ENCODE peak calls at places on chromosomes 3 and 15, in five cellular contexts. Z, T, M, H and K are unnamed samples.

GRCh38 chr3:49713336-49714105 is 6.0 kb downstream of the AMIGO3 start:
- DNase-seq in T (no peak), H (no peak), M (no peak), Z (peak), K (no peak)

GRCh38 chr3:139225551-139225950 is 118.3 kb upstream of the MRPS22 start:
- DNase-seq in H (no peak), T (no peak), Z (no peak), M (no peak), K (no peak)

GRCh38 chr3:33060609-33061337 is 36.2 kb downstream of the GLB1 start:
- DNase-seq in Z (no peak), T (no peak), M (no peak), H (no peak), K (no peak)

GRCh38 chr3:8658326-8659212 is 14.0 kb upstream of the SSUH2 start:
- DNase-seq in T (peak), H (peak), M (no peak), Z (peak), K (peak)

GRCh38 chr3:128052831-128053419 is 688 bp downstream of the SEC61A1 start:
- DNase-seq in T (no peak), M (no peak), H (no peak), Z (no peak), K (no peak)

GRCh38 chr15:59522988-59523461 is 85.0 kb downstream of the FAM81A start:
- DNase-seq in T (no peak), Z (no peak), H (no peak), M (peak), K (no peak)

GRCh38 chr3:189288348-189289235 is 116.8 kb downstream of the TPRG1 start:
- DNase-seq in M (no peak), T (no peak), Z (no peak), H (no peak), K (no peak)

GRCh38 chr15:101242999-101243336 is 8.9 kb downstream of the CHSY1 start:
- DNase-seq in M (peak), Z (no peak), T (no peak), H (no peak), K (no peak)

GRCh38 chr15:88623061-88623460 is 1.9 kb downstream of the AEN start:
- DNase-seq in Z (no peak), M (no peak), T (no peak), H (no peak), K (no peak)

GRCh38 chr15:67685008-67685599 is 140.2 kb upstream of the SKOR1 start:
- DNase-seq in Z (no peak), T (no peak), M (no peak), H (no peak), K (no peak)

GRCh38 chr15:56877591-56877990 is 40.9 kb upstream of the TCF12 start:
- DNase-seq in M (no peak), Z (no peak), H (no peak), T (no peak), K (no peak)

GRCh38 chr3:192802957-192803899 is 75.9 kb upstream of the FGF12 start:
- DNase-seq in H (no peak), T (no peak), Z (no peak), M (no peak), K (no peak)

GRCh38 chr3:171116365-171116764 is 89.8 kb upstream of the SLC2A2 start:
- DNase-seq in H (no peak), T (no peak), M (no peak), Z (no peak), K (no peak)

GRCh38 chr3:98322686-98323085 is 31.0 kb upstream of the OR5K4 start:
- DNase-seq in Z (no peak), T (no peak), M (no peak), H (no peak), K (no peak)

GRCh38 chr3:36969085-36969484 is 23.8 kb downstream of the EPM2AIP1 start:
- DNase-seq in Z (no peak), T (no peak), H (no peak), M (no peak), K (no peak)

GRCh38 chr15:38745136-38745535 is 180.5 kb upstream of the RASGRP1 start:
- DNase-seq in H (no peak), Z (no peak), M (no peak), T (no peak), K (no peak)

GRCh38 chr3:60125686-60126085 is 1075.9 kb upstream of the CFAP20DC start:
- DNase-seq in H (no peak), M (no peak), Z (no peak), T (no peak), K (no peak)

GRCh38 chr15:73283341-73283962 is 85.3 kb downstream of the HCN4 start:
- DNase-seq in Z (no peak), M (no peak), H (no peak), T (no peak), K (no peak)

GRCh38 chr15:70532536-70533186 is 230.7 kb downstream of the UACA start:
- DNase-seq in H (peak), T (no peak), Z (no peak), M (peak), K (no peak)

GRCh38 chr3:16846373-16847078 is 38.2 kb upstream of the PLCL2 start:
- DNase-seq in Z (no peak), T (no peak), M (no peak), H (no peak), K (no peak)

GRCh38 chr3:136819784-136820640 is 1.1 kb downstream of the SLC35G2 start:
- DNase-seq in T (peak), Z (peak), H (peak), M (peak), K (peak)

GRCh38 chr15:95946241-95946640 is 384.3 kb upstream of the NR2F2 start:
- DNase-seq in M (no peak), T (no peak), H (no peak), Z (no peak), K (no peak)

GRCh38 chr3:48560648-48561018 is 2.9 kb downstream of the UCN2 start:
- DNase-seq in Z (peak), H (no peak), M (no peak), T (no peak), K (peak)